ENCODE peak calls at places on chromosomes 16 and 17, in eight cellular contexts. J is WTC11, D is AG09319, U is AG10803, A is glutamatergic neuron, F is cardiac fibroblast, B is body of pancreas, S is kidney epithelial cell. Q is an unnamed sample.
A peak's percentile ranks its signal among the peaks of the same experiment; 100 is the strongest.

GRCh38 chr16:88380619-88381018 is 2.1 kb upstream of the ZNF469 start:
- DNase-seq in J (no peak), D (no peak), U (no peak), A (no peak), F (no peak), B (no peak), S (no peak), Q (no peak)

GRCh38 chr17:6139447-6139832 is 69.3 kb downstream of the WSCD1 start:
- DNase-seq in J (no peak), D (no peak), U (no peak), A (no peak), F (no peak), B (no peak), S (no peak), Q (no peak)

GRCh38 chr16:57623251-57624043 is 5.0 kb upstream of the ADGRG1 start:
- DNase-seq in J (peak; percentile 49), D (no peak), U (no peak), A (no peak), F (peak; percentile 85), B (peak; percentile 76), S (no peak), Q (peak; percentile 52)

GRCh38 chr17:83024205-83024971 is 55.0 kb upstream of the METRNL start:
- DNase-seq in J (no peak), D (no peak), U (no peak), A (no peak), F (no peak), B (no peak), S (no peak), Q (no peak)

GRCh38 chr16:24328835-24329418 is 72.8 kb downstream of the CACNG3 start:
- DNase-seq in J (no peak), D (no peak), U (no peak), A (peak; percentile 18), F (no peak), B (no peak), S (no peak), Q (no peak)

GRCh38 chr17:42386784-42387183 is 1.5 kb downstream of the STAT3 start:
- DNase-seq in J (no peak), D (no peak), U (no peak), A (no peak), F (no peak), B (no peak), S (no peak), Q (no peak)

GRCh38 chr16:85568519-85568918 is 44.6 kb upstream of the GSE1 start:
- DNase-seq in J (no peak), D (no peak), U (no peak), A (no peak), F (no peak), B (peak; percentile 59), S (no peak), Q (no peak)

GRCh38 chr17:76644995-76645394 is 1.4 kb upstream of the ST6GALNAC1 start:
- DNase-seq in J (no peak), D (no peak), U (no peak), A (no peak), F (no peak), B (peak; percentile 51), S (no peak), Q (no peak)

GRCh38 chr16:64539811-64540210 is 582.1 kb downstream of the CDH11 start:
- DNase-seq in J (no peak), D (no peak), U (no peak), A (no peak), F (no peak), B (no peak), S (no peak), Q (no peak)

GRCh38 chr16:64544859-64545258 is 577.0 kb downstream of the CDH11 start:
- DNase-seq in J (no peak), D (no peak), U (no peak), A (no peak), F (no peak), B (no peak), S (no peak), Q (no peak)

GRCh38 chr16:64543401-64543800 is 578.5 kb downstream of the CDH11 start:
- DNase-seq in J (no peak), D (no peak), U (peak; percentile 61), A (no peak), F (no peak), B (no peak), S (no peak), Q (no peak)

GRCh38 chr16:64542152-64542551 is 579.7 kb downstream of the CDH11 start:
- DNase-seq in J (no peak), D (no peak), U (no peak), A (no peak), F (no peak), B (no peak), S (no peak), Q (no peak)

GRCh38 chr16:64540449-64540848 is 581.4 kb downstream of the CDH11 start:
- DNase-seq in J (no peak), D (no peak), U (no peak), A (no peak), F (no peak), B (no peak), S (no peak), Q (no peak)
- TF ChIP-seq CTCF in J (no peak), D (no peak), U (no peak), A (no peak), F (no peak), B (no peak), S (no peak), Q (no peak)

GRCh38 chr16:28107232-28107631 is 43.7 kb upstream of the GSG1L start:
- DNase-seq in J (no peak), D (no peak), U (no peak), A (no peak), F (no peak), B (no peak), S (no peak), Q (no peak)
- TF ChIP-seq CTCF in J (no peak), D (no peak), U (no peak), A (no peak), F (no peak), B (no peak), S (no peak), Q (no peak)

GRCh38 chr17:38967290-38967738 is at the start of gene FBXO47:
- DNase-seq in J (peak; percentile 96), D (peak; percentile 60), U (peak; percentile 90), A (peak; percentile 88), F (peak; percentile 92), B (peak; percentile 91), S (peak; percentile 80), Q (peak; percentile 92)

GRCh38 chr17:38969281-38969680 is 2.1 kb upstream of the FBXO47 start:
- DNase-seq in J (no peak), D (no peak), U (no peak), A (no peak), F (no peak), B (no peak), S (no peak), Q (no peak)

GRCh38 chr17:38970804-38971203 is 3.6 kb upstream of the FBXO47 start:
- DNase-seq in J (no peak), D (no peak), U (no peak), A (no peak), F (no peak), B (no peak), S (no peak), Q (no peak)

GRCh38 chr17:38970128-38970527 is 2.9 kb upstream of the FBXO47 start:
- DNase-seq in J (no peak), D (no peak), U (no peak), A (no peak), F (no peak), B (no peak), S (no peak), Q (no peak)
- TF ChIP-seq CTCF in J (no peak), D (no peak), U (no peak), A (peak; percentile 10), F (no peak), B (no peak), S (peak; percentile 11), Q (no peak)

DNA sequence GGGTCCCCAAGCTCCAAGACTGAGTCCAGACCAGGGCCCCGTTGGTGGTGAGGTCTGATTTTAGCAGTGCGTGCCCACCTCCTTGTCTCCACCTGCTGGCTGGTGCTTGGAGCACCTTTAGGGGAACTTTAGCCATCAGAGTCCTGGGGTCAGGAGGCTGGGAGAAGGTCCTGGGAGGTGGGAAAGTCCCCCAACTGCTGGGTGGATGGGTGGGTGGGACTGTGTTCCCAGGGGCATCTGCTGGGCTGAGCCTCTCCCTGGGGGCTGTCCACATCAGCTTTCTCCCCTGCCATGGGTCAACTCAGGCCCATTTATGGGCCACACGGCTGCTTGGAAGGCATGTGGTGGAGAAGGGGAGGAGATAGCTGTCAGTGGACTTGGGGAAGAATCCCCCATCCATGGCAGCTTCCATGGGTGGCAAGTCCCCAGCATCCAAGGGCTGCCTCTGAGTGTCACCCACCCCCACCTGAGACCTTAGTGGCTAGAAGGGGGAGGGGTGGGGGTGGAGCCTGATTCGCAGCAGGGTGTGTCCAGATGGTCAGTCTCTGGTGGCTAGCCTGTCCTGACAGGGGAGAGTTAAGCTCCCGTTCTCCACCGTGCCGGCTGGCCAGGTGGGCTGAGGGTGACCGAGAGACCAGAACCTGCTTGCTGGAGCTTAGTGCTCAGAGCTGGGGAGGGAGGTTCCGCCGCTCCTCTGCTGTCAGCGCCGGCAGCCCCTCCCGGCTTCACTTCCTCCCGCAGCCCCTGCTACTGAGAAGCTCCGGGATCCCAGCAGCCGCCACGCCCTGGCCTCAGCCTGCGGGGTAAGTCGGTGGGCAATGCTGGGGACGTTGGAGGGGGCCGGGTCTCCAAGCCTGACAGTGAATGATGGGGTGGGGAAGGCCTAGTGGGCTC is at the start of gene TRPV2:
- DNase-seq in J (peak; percentile 62), D (no peak), U (no peak), A (peak; percentile 41), F (no peak), B (peak; percentile 35), S (no peak), Q (no peak)
- TF ChIP-seq CTCF in J (peak; percentile 23), D (no peak), U (peak; percentile 6), A (no peak), F (peak; percentile 17), B (peak; percentile 15), S (peak; percentile 32), Q (no peak)

Q was measured in astrocyte of the spinal cord.